ENCODE peak calls at places on chromosomes 16 and 17, in eight cellular contexts. U is RPMI7951; G is left ventricle myocardium inferior; K is activated T-helper 9 cell treated with anti-CD3 and anti-CD28 coated beads, Interleukin-2, amount 50 U/mL, for 16 hours; S is amygdala; D is activated naive CD8-positive, alpha-beta T cell treated with anti-CD3 and anti-CD28 coated beads for 36 hours; N is omental fat pad; W is stimulated activated CD4-positive, alpha-beta T cell treated with anti-CD3 and anti-CD28 coated beads, Interleukin-1b, Interleukin-23, amount 100 ng/mL, for 1 hour. M is an unnamed sample.

GRCh38 chr16:2150418-2151187 is 2.2 kb downstream of the RAB26 start:
- DNase-seq in S (no peak), W (no peak), K (no peak), U (no peak), D (peak), G (no peak), N (no peak), M (no peak)

GRCh38 chr16:66660422-66661209 is 35.9 kb downstream of the CMTM4 start:
- DNase-seq in U (peak), D (no peak), N (no peak), G (peak), K (no peak), S (peak), W (no peak), M (no peak)

GRCh38 chr16:14358697-14359305 is 271.3 kb downstream of the PARN start:
- DNase-seq in W (no peak), S (no peak), N (no peak), K (no peak), U (peak), G (no peak), D (no peak), M (no peak)

GRCh38 chr17:58332720-58333395 is 4.3 kb upstream of the TSPOAP1 start:
- DNase-seq in N (no peak), D (peak), K (no peak), G (peak), U (no peak), W (no peak), S (no peak), M (peak)

GRCh38 chr16:26554030-26554429 is 512.7 kb upstream of the C16orf82 start:
- DNase-seq in U (no peak), K (no peak), D (no peak), G (no peak), N (no peak), W (no peak), S (no peak), M (no peak)

GRCh38 chr16:66430214-66430613 is 3.1 kb downstream of the BEAN1 start:
- DNase-seq in K (no peak), D (no peak), N (no peak), W (no peak), G (no peak), S (no peak), U (no peak), M (no peak)

GRCh38 chr17:1554751-1555617 is 7.6 kb downstream of the PITPNA start:
- DNase-seq in D (no peak), K (no peak), W (no peak), N (no peak), G (no peak), U (no peak), S (no peak), M (no peak)

GRCh38 chr16:75682308-75682707 is 5.5 kb upstream of the CPHXL2 start:
- DNase-seq in W (no peak), G (no peak), U (no peak), S (no peak), K (no peak), D (no peak), N (no peak), M (no peak)

GRCh38 chr16:50751528-50751927 is 9.6 kb downstream of the CYLD start:
- DNase-seq in G (no peak), U (no peak), D (no peak), N (no peak), K (no peak), S (no peak), W (no peak), M (no peak)

GRCh38 chr16:53091508-53092211 is 36.9 kb downstream of the CHD9 start:
- DNase-seq in U (peak), D (no peak), K (no peak), W (no peak), N (no peak), G (peak), S (peak), M (peak)

GRCh38 chr17:3385869-3386816 is at the start of gene OR3A2:
- DNase-seq in G (no peak), D (peak), W (no peak), K (no peak), U (no peak), S (no peak), N (no peak), M (no peak)

GRCh38 chr17:10156579-10157488 is 41.6 kb downstream of the GAS7 start:
- DNase-seq in W (no peak), K (no peak), S (peak), G (peak), N (no peak), D (no peak), U (no peak), M (peak)

GRCh38 chr17:63519972-63520882 is 2.9 kb upstream of the KCNH6 start:
- DNase-seq in N (no peak), S (no peak), G (no peak), K (no peak), W (no peak), D (no peak), U (no peak), M (no peak)

GRCh38 chr17:40314557-40314953 is 5.6 kb downstream of the RARA start:
- DNase-seq in W (peak), U (peak), K (peak), N (peak), D (peak), G (peak), S (no peak), M (peak)

GRCh38 chr16:4032768-4033167 is 83.5 kb downstream of the ADCY9 start:
- DNase-seq in D (no peak), U (no peak), S (no peak), K (no peak), W (no peak), N (no peak), G (no peak), M (peak)